ENCODE peak calls at places on chromosomes 2 and 18, in five cellular contexts. G, U, E, D and Q are unnamed samples.

GRCh38 chr18:39701071-39701783 is 2135.6 kb upstream of the CELF4 start:
- DNase-seq in G (no peak), U (no peak), E (no peak), D (no peak), Q (no peak)

GRCh38 chr18:49026501-49027378 is 76.0 kb upstream of the SMAD7 start:
- DNase-seq in G (no peak), U (no peak), E (peak), D (no peak), Q (no peak)

GRCh38 chr2:144510206-144510991 is 9.5 kb downstream of the ZEB2 start:
- DNase-seq in G (peak), U (peak), E (no peak), D (no peak), Q (no peak)

GRCh38 chr2:102891261-102891660 is 129.4 kb downstream of the TMEM182 start:
- DNase-seq in G (no peak), U (no peak), E (no peak), D (no peak), Q (no peak)

GRCh38 chr2:144481109-144481508 is 38.8 kb downstream of the ZEB2 start:
- DNase-seq in G (no peak), U (no peak), E (no peak), D (no peak), Q (no peak)

GRCh38 chr18:37565138-37565984 is at the start of gene CELF4:
- DNase-seq in G (no peak), U (peak), E (no peak), D (no peak), Q (no peak)

GRCh38 chr18:77876319-77876865 is 626.7 kb downstream of the GALR1 start:
- DNase-seq in G (no peak), U (no peak), E (no peak), D (no peak), Q (no peak)

GRCh38 chr2:104286806-104287205 is 567.1 kb upstream of the POU3F3 start:
- DNase-seq in G (no peak), U (no peak), E (no peak), D (no peak), Q (no peak)

GRCh38 chr18:47749195-47749973 is 181.1 kb downstream of the SMAD2 start:
- DNase-seq in G (peak), U (peak), E (peak), D (peak), Q (peak)

GRCh38 chr2:127673304-127674069 is 1.8 kb downstream of the LIMS2 start:
- DNase-seq in G (no peak), U (no peak), E (no peak), D (no peak), Q (no peak)

GRCh38 chr2:36567711-36568408 is 30.1 kb downstream of the FEZ2 start:
- DNase-seq in G (no peak), U (no peak), E (no peak), D (no peak), Q (no peak)

GRCh38 chr2:8662239-8662879 is 19.5 kb upstream of the ID2 start:
- DNase-seq in G (no peak), U (peak), E (no peak), D (peak), Q (no peak)

GRCh38 chr2:241399941-241400922 is 44.1 kb downstream of the FARP2 start:
- DNase-seq in G (no peak), U (no peak), E (peak), D (no peak), Q (no peak)

GRCh38 chr2:48347712-48348111 is 182.2 kb upstream of the STON1 start:
- DNase-seq in G (no peak), U (peak), E (no peak), D (no peak), Q (no peak)

GRCh38 chr18:39661856-39662366 is 2096.3 kb upstream of the CELF4 start:
- DNase-seq in G (no peak), U (no peak), E (no peak), D (no peak), Q (no peak)

GRCh38 chr2:151999058-151999457 is 99.8 kb downstream of the CACNB4 start:
- DNase-seq in G (no peak), U (peak), E (peak), D (no peak), Q (peak)

GRCh38 chr18:45727068-45727467 is 3.1 kb downstream of the SLC14A1 start:
- DNase-seq in G (no peak), U (no peak), E (no peak), D (no peak), Q (no peak)